ENCODE peak calls at places on chromosomes 6 and 20, in nine cellular contexts. D is COR-L47; Y is CD8-positive, alpha-beta T cell; N is HS-5; H is midbrain; J is neural progenitor cell; T is C1 segment of cervical spinal cord; A is H7; M is effector CD8-positive, alpha-beta T cell. W is an unnamed sample.

GRCh38 chr6:116982401-116982800 is 105.4 kb downstream of the RFX6 start:
- DNase-seq in D (no peak), N (no peak), M (no peak), T (no peak), A (no peak), H (no peak), Y (no peak), J (no peak), W (no peak)

GRCh38 chr6:149363154-149363553 is 36.9 kb upstream of the SUMO4 start:
- DNase-seq in T (no peak), M (no peak), N (no peak), J (no peak), Y (no peak), D (no peak), A (no peak), H (no peak), W (no peak)

GRCh38 chr20:56285496-56285895 is 37.0 kb downstream of the MC3R start:
- DNase-seq in T (no peak), J (no peak), A (no peak), N (peak), D (no peak), Y (no peak), M (no peak), H (no peak), W (no peak)

GRCh38 chr6:81228912-81229540 is 523.5 kb downstream of the TENT5A start:
- DNase-seq in T (no peak), A (no peak), N (no peak), M (no peak), H (no peak), D (no peak), J (no peak), Y (no peak), W (peak)

GRCh38 chr6:24131751-24132150 is 5.7 kb downstream of the NRSN1 start:
- DNase-seq in M (no peak), T (no peak), J (no peak), H (no peak), N (no peak), A (no peak), Y (no peak), D (no peak), W (no peak)

GRCh38 chr20:57870597-57871236 is 160.9 kb upstream of the PMEPA1 start:
- DNase-seq in A (no peak), D (no peak), H (no peak), Y (no peak), J (no peak), N (no peak), T (no peak), M (no peak), W (no peak)

GRCh38 chr6:149125309-149125708 is 192.2 kb upstream of the TAB2 start:
- DNase-seq in H (no peak), J (no peak), M (no peak), D (no peak), T (no peak), Y (no peak), N (no peak), A (no peak), W (no peak)

GRCh38 chr20:62763404-62763803 is 32.9 kb upstream of the MRGBP start:
- DNase-seq in D (no peak), J (no peak), H (no peak), A (no peak), T (no peak), N (no peak), Y (no peak), M (no peak), W (no peak)

GRCh38 chr6:129686941-129687627 is 22.9 kb downstream of the ARHGAP18 start:
- DNase-seq in H (no peak), T (no peak), A (no peak), D (no peak), M (no peak), Y (peak), N (no peak), J (no peak), W (no peak)

GRCh38 chr20:43721097-43721428 is 5.7 kb downstream of the GTSF1L start:
- DNase-seq in M (no peak), N (no peak), Y (no peak), J (no peak), H (no peak), A (no peak), T (no peak), D (no peak), W (no peak)

GRCh38 chr6:139778688-139779087 is 404.2 kb upstream of the CITED2 start:
- DNase-seq in Y (no peak), J (peak), A (no peak), M (no peak), D (no peak), T (no peak), H (no peak), N (no peak), W (no peak)

GRCh38 chr20:62320581-62321354 is 18.0 kb downstream of the ADRM1 start:
- DNase-seq in M (no peak), H (no peak), D (no peak), N (no peak), A (peak), J (peak), Y (peak), T (no peak), W (no peak)

GRCh38 chr6:148140772-148141557 is 201.7 kb upstream of the SASH1 start:
- DNase-seq in Y (no peak), N (no peak), M (no peak), H (no peak), T (no peak), J (no peak), D (no peak), A (no peak), W (no peak)

GRCh38 chr6:18473765-18474164 is 86.6 kb downstream of the RNF144B start:
- DNase-seq in H (no peak), T (no peak), D (no peak), M (no peak), A (no peak), Y (no peak), N (no peak), J (no peak), W (no peak)

GRCh38 chr6:151679081-151679480 is 128.4 kb upstream of the ESR1 start:
- DNase-seq in N (peak), J (no peak), M (no peak), T (no peak), H (no peak), Y (no peak), A (no peak), D (no peak), W (peak)

GRCh38 chr6:22770042-22770441 is 200.7 kb downstream of the HDGFL1 start:
- DNase-seq in A (no peak), Y (no peak), D (no peak), N (no peak), T (no peak), J (no peak), M (no peak), H (no peak), W (no peak)